ENCODE peak calls at places on chromosome 7, in nine cellular contexts. P is GM20000; R is Calu3; I is tibial nerve; E is cardiac muscle cell; D is brain microvascular endothelial cell; O is heart right ventricle; S is AG09309; Z is CD4-positive, alpha-beta T cell. L is an unnamed sample.

GRCh38 chr7:18087687-18088078 is 60.0 kb upstream of the PRPS1L1 start:
- DNase-seq in P (no peak), R (peak), I (no peak), E (peak), D (no peak), O (no peak), S (no peak), Z (no peak), L (no peak)

GRCh38 chr7:70408891-70409290 is 723.1 kb upstream of the GALNT17 start:
- DNase-seq in P (no peak), R (no peak), I (no peak), E (no peak), D (no peak), O (no peak), S (no peak), Z (no peak), L (no peak)

GRCh38 chr7:156196649-156197048 is 384.4 kb upstream of the SHH start:
- DNase-seq in P (no peak), R (no peak), I (no peak), E (no peak), D (no peak), O (no peak), S (no peak), Z (no peak), L (no peak)

GRCh38 chr7:92740713-92741126 is 95.7 kb downstream of the CDK6 start:
- DNase-seq in P (no peak), R (peak), I (no peak), E (no peak), D (peak), O (no peak), S (no peak), Z (no peak), L (no peak)

GRCh38 chr7:2566890-2567662 is 8.3 kb downstream of the IQCE start:
- DNase-seq in P (peak), R (no peak), I (no peak), E (peak), D (no peak), O (peak), S (no peak), Z (no peak), L (peak)

GRCh38 chr7:91940572-91941341 is at the start of gene AKAP9:
- DNase-seq in P (peak), R (peak), I (peak), E (peak), D (peak), O (peak), S (no peak), Z (peak), L (peak)

GRCh38 chr7:73978681-73979563 is 49.1 kb upstream of the ELN start:
- DNase-seq in P (peak), R (peak), I (no peak), E (peak), D (peak), O (peak), S (no peak), Z (no peak), L (peak)

GRCh38 chr7:117110480-117111315 is 157.4 kb downstream of the ST7 start:
- DNase-seq in P (peak), R (no peak), I (no peak), E (no peak), D (no peak), O (no peak), S (no peak), Z (no peak), L (peak)

GRCh38 chr7:122643248-122643647 is 55.7 kb downstream of the RNF133 start:
- DNase-seq in P (no peak), R (no peak), I (no peak), E (no peak), D (no peak), O (no peak), S (no peak), Z (no peak), L (no peak)

GRCh38 chr7:138934861-138935260 is 46.3 kb downstream of the KIAA1549 start:
- DNase-seq in P (no peak), R (peak), I (no peak), E (no peak), D (peak), O (no peak), S (no peak), Z (no peak), L (no peak)

GRCh38 chr7:51160990-51161615 is 155.5 kb downstream of the COBL start:
- DNase-seq in P (peak), R (peak), I (peak), E (peak), D (peak), O (peak), S (peak), Z (peak), L (peak)

GRCh38 chr7:6306471-6306870 is 34.0 kb upstream of the CYTH3 start:
- DNase-seq in P (no peak), R (peak), I (no peak), E (no peak), D (peak), O (no peak), S (no peak), Z (no peak), L (no peak)

GRCh38 chr7:6179620-6180343 is 92.6 kb downstream of the CYTH3 start:
- DNase-seq in P (no peak), R (no peak), I (no peak), E (no peak), D (no peak), O (no peak), S (no peak), Z (no peak), L (no peak)

GRCh38 chr7:111312966-111313365 is 222.0 kb downstream of the LRRN3 start:
- DNase-seq in P (no peak), R (no peak), I (no peak), E (peak), D (peak), O (no peak), S (no peak), Z (no peak), L (no peak)

GRCh38 chr7:132383962-132384361 is 192.3 kb downstream of the PLXNA4 start:
- DNase-seq in P (no peak), R (no peak), I (no peak), E (no peak), D (no peak), O (no peak), S (no peak), Z (no peak), L (no peak)

GRCh38 chr7:108503112-108504026 is 22.6 kb downstream of the PNPLA8 start:
- DNase-seq in P (peak), R (no peak), I (no peak), E (no peak), D (no peak), O (no peak), S (peak), Z (no peak), L (peak)

GRCh38 chr7:15853832-15854470 is 167.5 kb upstream of the MEOX2 start:
- DNase-seq in P (no peak), R (no peak), I (no peak), E (no peak), D (no peak), O (no peak), S (no peak), Z (no peak), L (no peak)

GRCh38 chr7:128191136-128191844 is 49.8 kb upstream of the LEP start:
- DNase-seq in P (no peak), R (no peak), I (no peak), E (no peak), D (no peak), O (no peak), S (no peak), Z (no peak), L (no peak)

GRCh38 chr7:1049006-1049741 is 4.8 kb downstream of the GPR146 start:
- DNase-seq in P (no peak), R (no peak), I (no peak), E (no peak), D (no peak), O (peak), S (no peak), Z (no peak), L (no peak)

GRCh38 chr7:16318989-16319915 is 102.1 kb downstream of the CRPPA start:
- DNase-seq in P (no peak), R (peak), I (no peak), E (no peak), D (peak), O (no peak), S (no peak), Z (no peak), L (no peak)

GRCh38 chr7:135911091-135911490 is 66.1 kb downstream of the MTPN start:
- DNase-seq in P (no peak), R (no peak), I (no peak), E (no peak), D (no peak), O (peak), S (no peak), Z (no peak), L (no peak)

GRCh38 chr7:36219429-36219828 is 66.4 kb downstream of the EEPD1 start:
- DNase-seq in P (no peak), R (no peak), I (no peak), E (no peak), D (no peak), O (no peak), S (no peak), Z (no peak), L (no peak)

GRCh38 chr7:157471259-157472125 is 134.7 kb downstream of the DNAJB6 start:
- DNase-seq in P (no peak), R (no peak), I (no peak), E (no peak), D (no peak), O (no peak), S (no peak), Z (peak), L (no peak)

GRCh38 chr7:124688991-124689390 is 76.6 kb downstream of the GPR37 start:
- DNase-seq in P (no peak), R (no peak), I (no peak), E (no peak), D (peak), O (no peak), S (no peak), Z (no peak), L (no peak)

GRCh38 chr7:135964254-135964653 is 12.9 kb downstream of the MTPN start:
- DNase-seq in P (no peak), R (no peak), I (no peak), E (no peak), D (no peak), O (no peak), S (no peak), Z (no peak), L (no peak)

GRCh38 chr7:155218276-155219153 is 79.2 kb upstream of the INSIG1 start:
- DNase-seq in P (no peak), R (no peak), I (no peak), E (no peak), D (no peak), O (no peak), S (no peak), Z (no peak), L (no peak)

GRCh38 chr7:66043681-66044497 is 31.7 kb upstream of the ASL start:
- DNase-seq in P (peak), R (peak), I (no peak), E (peak), D (no peak), O (peak), S (no peak), Z (peak), L (peak)

GRCh38 chr7:77866791-77867190 is 68.2 kb downstream of the PHTF2 start:
- DNase-seq in P (no peak), R (no peak), I (no peak), E (no peak), D (no peak), O (no peak), S (no peak), Z (no peak), L (no peak)

GRCh38 chr7:38615665-38616064 is 15.5 kb downstream of the AMPH start:
- DNase-seq in P (no peak), R (no peak), I (no peak), E (no peak), D (no peak), O (no peak), S (no peak), Z (no peak), L (no peak)

GRCh38 chr7:94367940-94368339 is 26.8 kb upstream of the COL1A2 start:
- DNase-seq in P (no peak), R (no peak), I (no peak), E (no peak), D (peak), O (no peak), S (no peak), Z (no peak), L (no peak)

GRCh38 chr7:114264029-114264428 is 150.6 kb upstream of the FOXP2 start:
- DNase-seq in P (no peak), R (no peak), I (no peak), E (no peak), D (no peak), O (no peak), S (no peak), Z (no peak), L (no peak)

GRCh38 chr7:111840528-111840927 is 278.2 kb upstream of the IMMP2L start:
- DNase-seq in P (no peak), R (no peak), I (no peak), E (no peak), D (no peak), O (no peak), S (no peak), Z (no peak), L (no peak)

GRCh38 chr7:117809958-117810357 is 63.3 kb downstream of the CTTNBP2 start:
- DNase-seq in P (peak), R (peak), I (no peak), E (peak), D (no peak), O (peak), S (no peak), Z (no peak), L (peak)

GRCh38 chr7:123747089-123747488 is 1.7 kb downstream of the WASL start:
- DNase-seq in P (peak), R (no peak), I (no peak), E (no peak), D (no peak), O (no peak), S (no peak), Z (no peak), L (peak)

GRCh38 chr7:32479574-32480200 is 10.5 kb downstream of the LSM5 start:
- DNase-seq in P (peak), R (peak), I (no peak), E (peak), D (peak), O (peak), S (no peak), Z (no peak), L (peak)

GRCh38 chr7:145216876-145217275 is 381.0 kb upstream of the TPK1 start:
- DNase-seq in P (no peak), R (no peak), I (no peak), E (no peak), D (no peak), O (no peak), S (no peak), Z (no peak), L (no peak)

DNA sequence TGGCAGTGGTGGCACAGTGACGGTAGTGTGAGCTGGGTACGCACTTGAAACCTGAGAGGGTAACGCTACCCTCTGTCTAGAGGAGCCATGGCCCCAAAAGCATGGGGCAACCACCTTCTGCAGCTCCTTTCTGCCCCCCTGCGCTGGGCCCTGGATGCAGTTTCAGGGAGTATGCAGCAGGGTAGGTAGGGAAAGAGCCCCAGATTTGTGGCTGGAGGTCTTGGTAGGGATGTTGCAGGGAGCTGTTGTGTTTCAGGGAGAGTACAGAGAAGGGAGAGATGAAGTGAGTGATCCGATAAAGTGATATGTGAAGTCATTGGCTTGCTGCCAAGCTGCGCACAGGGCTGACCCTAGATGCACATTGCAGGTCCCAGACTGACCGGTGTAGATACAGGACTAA is 2.7 kb upstream of the PGAM2 start:
- DNase-seq in P (no peak), R (no peak), I (no peak), E (no peak), D (no peak), O (no peak), S (no peak), Z (no peak), L (no peak)
- TF ChIP-seq CTCF in P (no peak), R (no peak), I (no peak), E (no peak), D (no peak), O (no peak), S (no peak), Z (no peak), L (no peak)

DNA sequence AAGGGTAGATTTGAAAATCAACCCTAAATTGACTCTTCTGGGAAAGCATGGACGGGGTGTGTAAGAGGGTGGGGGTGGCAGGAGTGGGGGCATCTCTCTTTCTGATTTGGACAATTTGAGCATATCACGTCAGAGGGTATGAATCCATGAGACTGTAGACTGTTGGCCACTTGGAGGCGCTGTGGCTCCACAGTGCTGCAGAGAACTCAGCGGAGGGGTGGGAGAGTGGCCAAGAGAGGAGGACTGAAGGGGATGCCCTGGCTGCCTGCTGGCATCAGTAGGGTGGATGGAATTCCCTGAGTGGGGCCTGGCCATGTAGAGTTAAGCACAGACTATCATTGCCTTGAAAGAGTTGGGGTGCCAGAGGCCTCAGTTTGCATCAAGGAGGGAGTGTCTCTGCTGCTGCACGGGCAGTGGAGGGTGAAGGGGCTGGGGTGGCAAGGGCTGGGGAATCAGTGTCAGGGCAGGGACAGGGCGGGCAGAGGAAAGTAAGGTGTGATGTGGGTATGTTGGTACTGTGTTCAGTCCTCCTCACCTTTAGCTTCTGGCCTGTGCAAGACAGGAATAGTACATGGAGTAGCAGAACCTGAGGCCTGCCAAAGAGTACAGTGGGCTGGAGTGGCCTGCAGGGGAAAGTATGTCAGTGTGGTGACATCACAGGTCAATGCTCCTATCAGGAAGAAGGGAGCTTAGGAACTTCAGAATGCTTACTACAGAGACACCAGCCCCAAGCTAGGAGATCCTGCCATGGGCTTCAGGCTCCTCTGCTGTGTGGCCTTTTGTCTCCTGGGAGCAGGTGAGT is 133.5 kb upstream of the PRSS58 start:
- DNase-seq in P (no peak), R (no peak), I (no peak), E (peak), D (peak), O (no peak), S (no peak), Z (peak), L (peak)
- TF ChIP-seq CTCF in P (peak), R (no peak), I (no peak), E (peak), D (peak), O (no peak), S (peak), Z (no peak), L (peak)

DNA sequence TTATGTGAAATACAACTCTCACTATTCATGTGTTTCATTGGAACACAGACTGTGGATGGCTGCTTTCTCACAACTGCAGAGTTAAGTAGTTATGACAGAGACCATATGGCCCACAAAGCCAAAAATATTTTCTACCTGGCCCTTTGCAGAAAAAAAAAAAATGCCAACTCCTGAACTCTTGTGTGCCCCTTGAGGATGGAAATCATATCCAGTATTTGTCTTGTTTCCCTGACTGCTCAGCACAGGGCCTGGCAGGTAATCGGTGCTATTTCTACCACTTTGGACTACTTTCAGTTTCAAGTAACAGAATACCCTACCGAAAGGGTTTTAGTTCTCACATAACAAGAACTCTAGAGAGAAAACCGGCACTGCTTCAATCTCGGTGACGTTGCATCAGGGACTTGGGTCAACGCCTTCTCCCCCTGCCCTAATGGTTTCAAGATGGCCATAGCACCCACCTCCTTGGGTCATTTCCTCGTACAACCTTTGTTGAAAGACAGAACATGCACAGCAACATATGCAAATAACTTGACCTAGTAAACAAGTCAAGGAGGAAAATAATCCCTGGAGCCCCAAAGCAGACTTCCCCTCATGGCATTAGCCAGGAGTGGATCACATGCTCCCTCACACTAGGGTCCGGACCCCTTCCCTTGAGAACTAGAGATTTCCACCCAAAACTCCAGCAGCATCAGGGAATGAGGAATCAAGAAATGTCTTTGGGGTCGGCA is 11.8 kb upstream of the GPNMB start:
- DNase-seq in P (peak), R (no peak), I (no peak), E (no peak), D (no peak), O (no peak), S (no peak), Z (no peak), L (peak)
- TF ChIP-seq CTCF in P (no peak), R (no peak), I (no peak), E (no peak), D (no peak), O (no peak), S (no peak), Z (no peak), L (no peak)

GRCh38 chr7:98733036-98733435 is 116.0 kb downstream of the NPTX2 start:
- DNase-seq in P (peak), R (peak), I (no peak), E (no peak), D (peak), O (no peak), S (no peak), Z (no peak), L (peak)
- TF ChIP-seq CTCF in P (peak), R (peak), I (no peak), E (peak), D (peak), O (no peak), S (peak), Z (no peak), L (peak)

GRCh38 chr7:22732556-22733126 is 5.6 kb downstream of the IL6 start:
- DNase-seq in P (no peak), R (peak), I (no peak), E (no peak), D (peak), O (no peak), S (no peak), Z (no peak), L (peak)
- TF ChIP-seq CTCF in P (no peak), R (peak), I (no peak), E (peak), D (peak), O (peak), S (peak), Z (no peak), L (peak)

L was measured in GM12865.